ENCODE peak calls at places on chromosomes 3 and 15, in six cellular contexts. H, T, N, U, M and J are unnamed samples.
A peak's percentile ranks its signal among the peaks of the same experiment; 100 is the strongest.

GRCh38 chr3:132605374-132605792 is 8.3 kb downstream of the ACKR4 start:
- DNase-seq in N (no peak), U (no peak), M (no peak), T (peak; percentile 49), H (no peak), J (no peak)

GRCh38 chr3:32743934-32744333 is 58.9 kb downstream of the CNOT10 start:
- DNase-seq in N (no peak), H (no peak), M (no peak), T (peak; percentile 76), U (no peak), J (no peak)

GRCh38 chr3:130395916-130396315 is 50.4 kb downstream of the COL6A5 start:
- DNase-seq in U (no peak), H (no peak), M (no peak), T (peak; percentile 39), N (no peak), J (no peak)

GRCh38 chr3:171011109-171011508 is 15.4 kb downstream of the SLC2A2 start:
- DNase-seq in N (no peak), H (no peak), T (no peak), U (no peak), M (no peak), J (no peak)

GRCh38 chr15:98765610-98766009 is 117.3 kb downstream of the IGF1R start:
- DNase-seq in H (no peak), T (no peak), U (no peak), N (no peak), M (no peak), J (no peak)

GRCh38 chr15:27696530-27696929 is 402.6 kb downstream of the OCA2 start:
- DNase-seq in M (no peak), T (no peak), N (no peak), U (no peak), H (no peak), J (no peak)

GRCh38 chr15:37078566-37078965 is 21.8 kb downstream of the MEIS2 start:
- DNase-seq in H (no peak), M (no peak), N (no peak), U (no peak), T (no peak), J (no peak)

GRCh38 chr15:32704343-32705076 is 13.3 kb upstream of the GREM1 start:
- DNase-seq in T (peak; percentile 64), H (no peak), N (no peak), U (no peak), M (no peak), J (no peak)

GRCh38 chr3:9251055-9251786 is 1.8 kb upstream of the SRGAP3 start:
- DNase-seq in N (no peak), U (no peak), H (no peak), M (no peak), T (no peak), J (no peak)

GRCh38 chr15:101170568-101171350 is 81.1 kb downstream of the CHSY1 start:
- DNase-seq in M (no peak), U (no peak), N (no peak), T (peak; percentile 69), H (no peak), J (no peak)

GRCh38 chr3:24067483-24067882 is 122.4 kb downstream of the NR1D2 start:
- DNase-seq in U (no peak), M (no peak), T (peak; percentile 11), N (no peak), H (no peak), J (no peak)